ENCODE peak calls at places on chromosome 3, in five cellular contexts. R, A, Q, K and H are unnamed samples.

GRCh38 chr3:135125171-135125801 is 330.2 kb downstream of the EPHB1 start:
- DNase-seq in R (peak), K (no peak), Q (peak), A (no peak), H (peak)

GRCh38 chr3:66393486-66394260 is 107.1 kb downstream of the LRIG1 start:
- DNase-seq in R (no peak), K (no peak), Q (no peak), A (no peak), H (no peak)

GRCh38 chr3:58206406-58207011 is 4.3 kb downstream of the DNASE1L3 start:
- DNase-seq in A (no peak), Q (no peak), K (peak), R (peak), H (peak)

GRCh38 chr3:155398046-155398445 is 104.6 kb upstream of the STRIT1 start:
- DNase-seq in K (no peak), R (no peak), Q (no peak), A (no peak), H (no peak)

GRCh38 chr3:10483686-10484345 is 21.6 kb downstream of the ATP2B2 start:
- DNase-seq in K (no peak), R (no peak), Q (no peak), A (no peak), H (no peak)

GRCh38 chr3:70543493-70543892 is 231.1 kb upstream of the MDFIC2 start:
- DNase-seq in K (no peak), R (no peak), Q (no peak), A (no peak), H (no peak)

GRCh38 chr3:98777801-98778220 is 14.7 kb downstream of the ST3GAL6 start:
- DNase-seq in K (peak), R (no peak), Q (no peak), A (no peak), H (peak)

GRCh38 chr3:64405211-64405818 is 180.0 kb upstream of the PRICKLE2 start:
- DNase-seq in K (no peak), A (no peak), Q (no peak), R (no peak), H (no peak)

GRCh38 chr3:164818318-164818717 is 260.0 kb downstream of the SI start:
- DNase-seq in A (no peak), Q (no peak), R (no peak), K (no peak), H (no peak)

GRCh38 chr3:143896486-143896885 is 48.2 kb upstream of the SLC9A9 start:
- DNase-seq in Q (no peak), R (no peak), K (no peak), A (no peak), H (no peak)

GRCh38 chr3:17841190-17841828 is 98.9 kb upstream of the TBC1D5 start:
- DNase-seq in Q (peak), R (peak), A (peak), K (peak), H (peak)

GRCh38 chr3:153829596-153830170 is 291.5 kb upstream of the ARHGEF26 start:
- DNase-seq in R (no peak), Q (peak), K (no peak), A (no peak), H (peak)

GRCh38 chr3:196662033-196662432 is 22.5 kb downstream of the NRROS start:
- DNase-seq in R (no peak), K (no peak), Q (no peak), A (no peak), H (no peak)

GRCh38 chr3:59609967-59610366 is 560.1 kb upstream of the CFAP20DC start:
- DNase-seq in Q (no peak), R (no peak), K (no peak), A (no peak), H (no peak)

GRCh38 chr3:98972155-98972554 is 70.7 kb upstream of the DCBLD2 start:
- DNase-seq in K (peak), A (no peak), R (peak), Q (no peak), H (peak)

GRCh38 chr3:113626513-113627371 is 69.7 kb downstream of the USF3 start:
- DNase-seq in K (peak), A (no peak), Q (peak), R (peak), H (peak)

GRCh38 chr3:182323126-182323727 is 470.1 kb upstream of the ATP11B start:
- DNase-seq in R (no peak), Q (no peak), A (no peak), K (no peak), H (no peak)

GRCh38 chr3:172391592-172392302 is 56.5 kb downstream of the GHSR start:
- DNase-seq in Q (no peak), A (no peak), R (peak), K (no peak), H (no peak)

GRCh38 chr3:194129581-194130133 is 6.3 kb upstream of the HES1 start:
- DNase-seq in A (no peak), K (no peak), Q (no peak), R (no peak), H (no peak)

GRCh38 chr3:57864853-57865252 is 108.7 kb downstream of the SLMAP start:
- DNase-seq in K (peak), Q (peak), R (no peak), A (no peak), H (peak)